ENCODE peak calls at places on chromosome 6, in seven cellular contexts. L is stimulated activated CD4-positive, alpha-beta T cell treated with anti-CD3 and anti-CD28 coated beads, Interleukin-1b, Interleukin-23, amount 100 ng/mL, for 4 hours; R is G401; B is AG08395; P is stimulated activated naive CD4-positive, alpha-beta T cell; K is Peyer's patch; Y is astrocyte of the spinal cord. M is an unnamed sample.
A peak's percentile ranks its signal among the peaks of the same experiment; 100 is the strongest.

GRCh38 chr6:4587171-4587570 is 189.0 kb upstream of the CDYL start:
- DNase-seq in L (no peak), R (no peak), B (no peak), P (no peak), K (no peak), Y (no peak), M (no peak)

GRCh38 chr6:153170511-153170910 is 39.4 kb upstream of the RGS17 start:
- DNase-seq in L (no peak), R (no peak), B (peak; percentile 46), P (no peak), K (no peak), Y (peak; percentile 27), M (no peak)

GRCh38 chr6:34305982-34306702 is 57.3 kb upstream of the SMIM29 start:
- DNase-seq in L (no peak), R (peak; percentile 90), B (peak; percentile 15), P (no peak), K (no peak), Y (peak; percentile 29), M (no peak)

GRCh38 chr6:168133707-168134398 is 54.8 kb upstream of the FRMD1 start:
- DNase-seq in L (no peak), R (no peak), B (no peak), P (no peak), K (no peak), Y (no peak), M (no peak)

GRCh38 chr6:111759836-111760785 is 113.1 kb downstream of the FYN start:
- DNase-seq in L (no peak), R (no peak), B (peak; percentile 67), P (peak; percentile 92), K (no peak), Y (peak; percentile 84), M (no peak)

GRCh38 chr6:26223213-26223612 is 136.0 kb downstream of the HFE start:
- DNase-seq in L (no peak), R (peak; percentile 75), B (no peak), P (no peak), K (no peak), Y (peak; percentile 47), M (no peak)

GRCh38 chr6:17580518-17581048 is 19.5 kb upstream of the FAM8A1 start:
- DNase-seq in L (no peak), R (peak; percentile 69), B (peak; percentile 17), P (no peak), K (peak; percentile 55), Y (peak; percentile 56), M (no peak)

GRCh38 chr6:5513393-5513792 is 252.1 kb downstream of the FARS2 start:
- DNase-seq in L (no peak), R (no peak), B (no peak), P (no peak), K (no peak), Y (no peak), M (peak; percentile 37)

GRCh38 chr6:166346449-166346848 is 4.1 kb upstream of the SFT2D1 start:
- DNase-seq in L (no peak), R (no peak), B (no peak), P (no peak), K (no peak), Y (no peak), M (no peak)

GRCh38 chr6:20709451-20709850 is 175.2 kb downstream of the CDKAL1 start:
- DNase-seq in L (no peak), R (no peak), B (no peak), P (no peak), K (no peak), Y (no peak), M (no peak)

GRCh38 chr6:30463651-30464618 is 25.4 kb upstream of the HLA-E start:
- DNase-seq in L (no peak), R (no peak), B (peak; percentile 29), P (peak; percentile 19), K (peak; percentile 59), Y (peak; percentile 40), M (no peak)